ENCODE peak calls at places on chromosome 5, in ten cellular contexts. Y, S, N, B, Q, D, E, P, G and H are unnamed samples.

GRCh38 chr5:27706832-27707231 is 668.4 kb upstream of the CDH9 start:
- DNase-seq in Y (peak), S (no peak), Q (no peak), G (no peak), B (peak), N (no peak), D (no peak), P (no peak), E (no peak), H (no peak)

GRCh38 chr5:6056280-6056679 is 322.1 kb downstream of the MED10 start:
- DNase-seq in B (no peak), G (no peak), N (no peak), E (no peak), D (no peak), S (no peak), Q (no peak), P (no peak), Y (no peak), H (no peak)

GRCh38 chr5:42832060-42832459 is 20.4 kb upstream of the SELENOP start:
- DNase-seq in P (no peak), Q (no peak), S (no peak), Y (no peak), N (no peak), D (no peak), B (no peak), E (no peak), G (no peak), H (no peak)

GRCh38 chr5:173767580-173768266 is 120.4 kb upstream of the CPEB4 start:
- DNase-seq in G (no peak), D (no peak), Y (no peak), E (no peak), N (no peak), S (peak), Q (no peak), P (no peak), B (peak), H (no peak)

GRCh38 chr5:142686210-142686734 is 382 bp upstream of the FGF1 start:
- DNase-seq in Q (no peak), P (no peak), G (peak), B (no peak), D (no peak), S (no peak), N (no peak), Y (no peak), E (peak), H (no peak)

GRCh38 chr5:175797521-175798038 is 73.8 kb upstream of the CPLX2 start:
- DNase-seq in P (no peak), N (no peak), S (no peak), E (no peak), Y (no peak), Q (peak), B (no peak), D (no peak), G (no peak), H (peak)

GRCh38 chr5:32852535-32852934 is 141.4 kb downstream of the NPR3 start:
- DNase-seq in B (peak), N (no peak), E (no peak), Y (peak), S (no peak), D (no peak), Q (no peak), G (peak), P (no peak), H (no peak)

GRCh38 chr5:109479260-109479860 is 69.6 kb upstream of the PJA2 start:
- DNase-seq in G (peak), Q (no peak), P (no peak), S (no peak), E (no peak), N (no peak), D (no peak), B (peak), Y (peak), H (no peak)

GRCh38 chr5:1808466-1808865 is 7.3 kb downstream of the NDUFS6 start:
- DNase-seq in Q (no peak), Y (peak), S (no peak), E (no peak), B (peak), N (no peak), P (no peak), G (peak), D (no peak), H (no peak)

GRCh38 chr5:148113243-148113642 is 49.5 kb downstream of the SPINK5 start:
- DNase-seq in Q (no peak), N (no peak), S (no peak), G (no peak), E (no peak), D (no peak), B (no peak), P (no peak), Y (no peak), H (no peak)

GRCh38 chr5:79582186-79582585 is 30.1 kb upstream of the TENT2 start:
- DNase-seq in S (no peak), E (no peak), B (no peak), G (peak), Y (no peak), N (no peak), P (no peak), D (no peak), Q (no peak), H (no peak)

GRCh38 chr5:150577378-150577777 is 63.1 kb upstream of the SYNPO start:
- DNase-seq in G (no peak), Y (no peak), N (no peak), Q (no peak), E (no peak), D (no peak), P (no peak), S (no peak), B (no peak), H (no peak)

GRCh38 chr5:82068723-82069122 is 96.9 kb downstream of the ATG10 start:
- DNase-seq in G (no peak), N (no peak), Q (no peak), B (no peak), D (no peak), E (no peak), S (no peak), Y (no peak), P (no peak), H (no peak)

GRCh38 chr5:59661939-59662615 is 231.4 kb downstream of the PDE4D start:
- DNase-seq in Q (no peak), B (no peak), P (no peak), N (no peak), Y (peak), S (no peak), E (no peak), D (no peak), G (no peak), H (no peak)

GRCh38 chr5:158450761-158451160 is 591.8 kb upstream of the CLINT1 start:
- DNase-seq in S (no peak), P (no peak), Y (peak), B (no peak), Q (no peak), N (no peak), E (no peak), G (no peak), D (no peak), H (no peak)

GRCh38 chr5:14806452-14806851 is 65.1 kb downstream of the ANKH start:
- DNase-seq in E (no peak), Q (no peak), N (no peak), P (no peak), Y (no peak), D (no peak), B (peak), G (peak), S (no peak), H (peak)

GRCh38 chr5:125210241-125210947 is 464.0 kb upstream of the ZNF608 start:
- DNase-seq in Y (peak), Q (no peak), E (no peak), B (peak), P (no peak), G (peak), S (no peak), N (no peak), D (no peak), H (no peak)

GRCh38 chr5:158406884-158407790 is 548.2 kb upstream of the CLINT1 start:
- DNase-seq in Y (peak), Q (no peak), D (no peak), S (no peak), N (no peak), E (no peak), P (no peak), B (peak), G (no peak), H (no peak)

GRCh38 chr5:135269828-135270545 is 129.0 kb downstream of the MACROH2A1 start:
- DNase-seq in S (peak), G (peak), N (no peak), P (no peak), E (no peak), Y (no peak), Q (no peak), B (peak), D (no peak), H (no peak)

GRCh38 chr5:27290166-27290565 is 251.8 kb upstream of the CDH9 start:
- DNase-seq in D (no peak), G (peak), Y (no peak), E (no peak), S (no peak), N (no peak), Q (no peak), B (no peak), P (no peak), H (no peak)

GRCh38 chr5:142726188-142726731 is 40.4 kb upstream of the FGF1 start:
- DNase-seq in E (no peak), Y (no peak), D (no peak), N (no peak), P (no peak), G (peak), B (peak), Q (no peak), S (no peak), H (no peak)

GRCh38 chr5:136031713-136032112 is 2.9 kb downstream of the TGFBI start:
- DNase-seq in S (no peak), P (no peak), Q (no peak), Y (peak), B (no peak), D (no peak), G (peak), E (no peak), N (no peak), H (no peak)

GRCh38 chr5:58410441-58410840 is 49.4 kb downstream of the PLK2 start:
- DNase-seq in P (no peak), N (no peak), D (no peak), G (peak), Q (no peak), B (peak), Y (peak), S (no peak), E (no peak), H (no peak)

GRCh38 chr5:150517272-150518152 is 9.6 kb downstream of the NDST1 start:
- DNase-seq in E (no peak), P (no peak), S (no peak), Y (peak), B (peak), D (no peak), N (no peak), G (peak), Q (no peak), H (no peak)

GRCh38 chr5:175216991-175217390 is 227.0 kb downstream of the DRD1 start:
- DNase-seq in Y (no peak), N (no peak), G (peak), B (peak), D (no peak), S (no peak), Q (no peak), E (no peak), P (no peak), H (no peak)

GRCh38 chr5:111755942-111756353 is 1.0 kb downstream of the NREP start:
- DNase-seq in E (peak), D (no peak), P (no peak), S (no peak), N (no peak), G (peak), B (peak), Q (no peak), Y (peak), H (no peak)

GRCh38 chr5:60352992-60353391 is 347.0 kb downstream of the DEPDC1B start:
- DNase-seq in B (no peak), Q (no peak), S (no peak), P (no peak), Y (peak), N (no peak), D (no peak), G (no peak), E (no peak), H (no peak)

GRCh38 chr5:40021007-40021406 is 596.2 kb upstream of the DAB2 start:
- DNase-seq in B (peak), N (no peak), S (no peak), P (no peak), E (no peak), G (no peak), D (no peak), Q (no peak), Y (no peak), H (no peak)

GRCh38 chr5:159412284-159413046 is 82.2 kb upstream of the IL12B start:
- DNase-seq in B (no peak), G (no peak), Q (no peak), P (peak), E (no peak), Y (peak), N (peak), D (peak), S (no peak), H (no peak)

GRCh38 chr5:139689631-139690384 is 41.7 kb downstream of the CXXC5 start:
- DNase-seq in Q (no peak), E (peak), Y (peak), P (no peak), N (no peak), D (no peak), G (no peak), S (peak), B (no peak), H (no peak)

GRCh38 chr5:61306531-61307195 is 25.4 kb upstream of the ZSWIM6 start:
- DNase-seq in N (no peak), D (no peak), P (no peak), G (peak), Q (no peak), B (peak), S (no peak), Y (peak), E (no peak), H (no peak)

GRCh38 chr5:19140276-19140675 is 847.7 kb downstream of the CDH18 start:
- DNase-seq in D (no peak), P (no peak), Q (no peak), S (no peak), Y (no peak), E (no peak), G (no peak), N (no peak), B (no peak), H (no peak)

GRCh38 chr5:62286834-62287611 is 19.0 kb upstream of the KIF2A start:
- DNase-seq in Y (peak), Q (no peak), E (no peak), G (no peak), N (no peak), P (no peak), S (no peak), D (no peak), B (no peak), H (no peak)

GRCh38 chr5:172607213-172607793 is 33.8 kb upstream of the NEURL1B start:
- DNase-seq in N (no peak), S (no peak), Q (no peak), B (peak), Y (no peak), E (no peak), G (no peak), P (no peak), D (no peak), H (no peak)

GRCh38 chr5:59099270-59099994 is 516.6 kb downstream of the RAB3C start:
- DNase-seq in B (peak), Y (peak), G (no peak), E (no peak), P (no peak), N (peak), S (no peak), D (peak), Q (no peak), H (no peak)

GRCh38 chr5:132947661-132948060 is 15.8 kb downstream of the AFF4 start:
- DNase-seq in E (no peak), N (no peak), D (no peak), Q (no peak), Y (peak), G (no peak), B (peak), S (no peak), P (no peak), H (no peak)

GRCh38 chr5:145941096-145941676 is 4.8 kb downstream of the SH3RF2 start:
- DNase-seq in P (no peak), D (no peak), S (no peak), N (no peak), Q (no peak), E (no peak), G (no peak), B (no peak), Y (no peak), H (no peak)

GRCh38 chr5:168288349-168289245 is 2.8 kb upstream of the WWC1 start:
- DNase-seq in G (no peak), E (no peak), B (no peak), D (no peak), Q (no peak), S (no peak), N (no peak), P (no peak), Y (peak), H (no peak)